ENCODE peak calls at places on chromosomes 6 and 20, in five cellular contexts. A is A549, Y is HepG2, B is K562, U is GM12878. N is an unnamed sample.

GRCh38 chr6:155188707-155189496 is 74.9 kb upstream of the CLDN20 start:
- DNase-seq in Y (peak; percentile 27), A (no peak), U (no peak), B (no peak), N (peak; percentile 100)

GRCh38 chr20:47278907-47279348 is 77.6 kb downstream of the ZMYND8 start:
- DNase-seq in A (peak; percentile 62), B (peak; percentile 53), U (no peak), Y (no peak), N (peak; percentile 26)

GRCh38 chr20:25207960-25208534 is 12.5 kb downstream of the ENTPD6 start:
- DNase-seq in Y (no peak), B (no peak), U (no peak), A (no peak), N (no peak)

GRCh38 chr6:53840027-53840426 is 45.2 kb downstream of the LRRC1 start:
- DNase-seq in B (no peak), A (no peak), Y (no peak), U (no peak), N (no peak)

GRCh38 chr6:7390218-7390878 is 740 bp downstream of the RIOK1 start:
- DNase-seq in U (no peak), Y (no peak), B (no peak), A (no peak), N (peak; percentile 76)

GRCh38 chr6:146753306-146753705 is 154.5 kb downstream of the ADGB start:
- DNase-seq in B (no peak), A (no peak), Y (no peak), U (no peak), N (no peak)

GRCh38 chr20:45857836-45858250 is 429 bp downstream of the ZSWIM3 start:
- DNase-seq in B (peak; percentile 82), Y (no peak), U (peak; percentile 31), A (no peak), N (no peak)

GRCh38 chr6:35442693-35443092 is 9.4 kb upstream of the FANCE start:
- DNase-seq in Y (no peak), U (no peak), B (no peak), A (no peak), N (no peak)

GRCh38 chr20:1327241-1327653 is 1.7 kb downstream of the SDCBP2 start:
- DNase-seq in B (no peak), U (no peak), A (no peak), Y (no peak), N (peak; percentile 79)

GRCh38 chr20:59082077-59082740 is 39.6 kb upstream of the PRELID3B start:
- DNase-seq in Y (peak; percentile 30), B (peak; percentile 19), A (peak; percentile 8), U (no peak), N (peak; percentile 84)

GRCh38 chr20:62285722-62286121 is 17.1 kb upstream of the ADRM1 start:
- DNase-seq in U (no peak), A (no peak), B (no peak), Y (no peak), N (no peak)

GRCh38 chr20:32958574-32958973 is 45.7 kb downstream of the SUN5 start:
- DNase-seq in A (no peak), B (no peak), Y (no peak), U (no peak), N (no peak)

GRCh38 chr6:7073810-7074525 is 33.8 kb upstream of the RREB1 start:
- DNase-seq in Y (no peak), A (no peak), B (no peak), U (peak; percentile 92), N (no peak)

GRCh38 chr6:80938131-80938530 is 814.4 kb downstream of the TENT5A start:
- DNase-seq in U (no peak), B (no peak), Y (no peak), A (no peak), N (no peak)

GRCh38 chr6:20400476-20401402 is 940 bp upstream of the E2F3 start:
- DNase-seq in B (peak; percentile 79), U (no peak), A (peak; percentile 42), Y (peak; percentile 50), N (no peak)

GRCh38 chr6:101513181-101513580 is 119.7 kb downstream of the GRIK2 start:
- DNase-seq in A (no peak), U (no peak), Y (no peak), B (no peak), N (no peak)

GRCh38 chr6:100466410-100467143 is 1.9 kb upstream of the SIM1 start:
- DNase-seq in Y (peak; percentile 2), A (no peak), B (no peak), U (no peak), N (no peak)

GRCh38 chr6:83853178-83853967 is at the start of gene RIPPLY2:
- DNase-seq in Y (no peak), U (no peak), A (peak; percentile 33), B (no peak), N (peak; percentile 20)

GRCh38 chr6:21527731-21528130 is 65.8 kb upstream of the SOX4 start:
- DNase-seq in A (no peak), Y (no peak), U (no peak), B (no peak), N (no peak)

GRCh38 chr6:21523652-21524051 is 69.9 kb upstream of the SOX4 start:
- DNase-seq in B (no peak), A (no peak), U (no peak), Y (no peak), N (no peak)

GRCh38 chr6:21526974-21527373 is 66.6 kb upstream of the SOX4 start:
- DNase-seq in Y (no peak), U (no peak), B (no peak), A (no peak), N (no peak)

GRCh38 chr6:21522773-21523490 is 70.6 kb upstream of the SOX4 start:
- DNase-seq in U (no peak), B (no peak), Y (no peak), A (peak; percentile 10), N (no peak)

DNA sequence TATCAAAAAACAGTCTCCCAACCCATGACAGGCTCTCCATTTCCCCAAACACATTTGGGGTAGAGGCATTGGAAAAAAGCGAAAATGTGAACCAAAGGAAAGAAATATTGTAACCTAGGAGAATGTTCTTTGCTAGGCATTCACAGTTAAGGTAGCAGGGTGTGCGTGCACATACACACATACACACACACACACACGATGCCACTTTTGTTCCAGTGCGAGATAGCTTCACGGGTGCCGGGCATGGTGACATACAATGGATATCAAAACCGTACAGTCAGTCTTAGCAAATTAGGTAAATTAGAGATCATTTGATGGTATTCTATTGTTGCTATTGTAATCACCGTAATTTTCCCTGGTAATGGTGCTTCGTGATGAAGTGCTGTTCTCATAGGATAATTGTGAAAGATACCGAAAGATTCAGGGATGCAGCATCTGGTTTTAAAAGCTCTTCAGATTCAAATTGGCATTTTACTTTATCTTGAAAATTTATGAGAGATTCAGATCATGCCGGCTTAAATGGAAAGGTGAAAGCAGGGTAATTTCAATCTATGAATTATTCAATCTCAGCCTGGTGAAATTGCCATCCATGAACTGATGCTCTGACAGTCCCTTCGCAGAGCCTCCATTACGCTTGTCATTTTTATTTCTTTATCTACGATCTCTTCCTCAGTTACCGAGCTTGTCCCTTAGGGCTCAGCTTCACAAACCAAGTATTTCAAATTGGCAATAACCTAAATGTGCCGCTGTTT is 71.4 kb upstream of the SOX4 start:
- DNase-seq in B (no peak), Y (no peak), A (no peak), U (no peak), N (no peak)
- TF ChIP-seq RFX5 in B (no peak), Y (no peak), A (no peak), U (no peak), N (no peak)

DNA sequence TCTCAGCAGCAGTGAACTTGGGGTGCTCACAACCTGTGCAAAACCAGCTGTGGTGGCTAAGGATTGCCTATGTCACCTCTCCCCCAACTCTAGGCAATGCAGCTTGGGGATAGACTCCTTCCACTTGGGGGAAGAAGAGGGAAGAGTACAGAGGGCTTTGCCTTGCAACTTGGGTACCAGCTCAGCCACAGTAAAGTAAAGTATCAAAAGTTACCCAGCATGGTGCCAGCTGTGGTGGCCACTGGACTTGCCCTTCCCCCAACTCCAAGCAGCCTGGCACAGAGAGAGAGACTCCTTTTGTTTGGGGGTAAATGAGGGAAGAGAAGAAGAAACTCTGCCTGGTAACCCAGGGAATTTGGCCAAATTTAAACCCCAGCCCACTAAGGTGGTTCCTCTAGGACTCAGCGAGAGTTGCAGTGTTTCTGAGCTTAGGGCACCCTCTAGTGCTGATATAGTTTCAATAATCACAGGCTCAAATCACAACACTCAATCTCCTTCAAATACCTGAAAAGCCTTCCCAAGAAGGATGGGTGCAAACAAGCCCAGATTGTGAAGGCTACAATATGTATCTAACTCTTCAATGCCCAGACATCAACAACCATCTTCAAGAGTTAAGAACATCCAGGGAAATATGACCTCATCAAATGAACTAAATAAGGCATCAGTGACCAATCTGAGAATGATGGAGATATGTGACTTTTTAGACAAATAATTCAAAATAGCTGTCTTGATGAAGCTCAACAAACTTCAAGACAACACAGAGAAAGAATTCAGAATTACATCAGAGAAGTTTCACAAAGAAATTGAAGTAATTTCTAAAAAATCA is 7.6 kb upstream of the DEFB129 start:
- DNase-seq in B (no peak), Y (peak; percentile 43), A (peak; percentile 49), U (no peak), N (peak; percentile 7)
- TF ChIP-seq SMC3 in B (peak; percentile 16), Y (peak; percentile 60), A (peak; percentile 53), U (peak; percentile 21), N (peak; percentile 7)

GRCh38 chr6:74044417-74045096 is 348.6 kb downstream of the CD109 start:
- DNase-seq in B (no peak), A (peak; percentile 4), U (no peak), Y (no peak), N (peak; percentile 57)

DNA sequence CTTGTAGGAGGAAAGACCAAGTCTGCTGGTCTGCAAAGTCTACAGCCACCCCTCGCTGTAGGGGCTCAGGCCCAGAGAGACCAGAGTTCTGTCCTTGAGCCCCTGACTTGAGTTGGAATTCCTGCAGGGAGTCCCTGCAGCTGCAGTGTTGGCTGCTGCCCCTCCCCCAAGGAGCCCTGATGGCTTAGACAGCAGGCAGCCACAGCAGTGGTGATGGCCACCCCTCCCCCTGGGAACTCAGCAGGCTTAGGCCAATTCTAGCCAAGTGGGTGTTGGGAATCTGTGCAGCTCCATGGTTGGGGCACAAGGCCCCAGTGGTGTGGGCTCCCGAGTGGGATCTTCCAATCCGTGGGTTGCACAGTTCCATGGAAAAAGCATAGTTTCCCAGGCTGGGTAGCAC is 345.4 kb downstream of the CD109 start:
- DNase-seq in B (no peak), A (no peak), U (no peak), Y (no peak), N (no peak)
- TF ChIP-seq RFX5 in B (no peak), A (no peak), U (no peak), Y (no peak), N (no peak)

GRCh38 chr6:44701038-44701636 is 313.6 kb downstream of the CDC5L start:
- DNase-seq in Y (peak; percentile 78), A (no peak), U (no peak), B (no peak), N (no peak)
- TF ChIP-seq SMC3 in Y (no peak), A (no peak), U (no peak), B (no peak), N (no peak)

GRCh38 chr20:49297605-49298530 is 20.0 kb upstream of the ZNFX1 start:
- DNase-seq in B (no peak), Y (no peak), U (no peak), A (no peak), N (no peak)
- TF ChIP-seq RFX5 in B (no peak), Y (no peak), U (no peak), A (no peak), N (no peak)

DNA sequence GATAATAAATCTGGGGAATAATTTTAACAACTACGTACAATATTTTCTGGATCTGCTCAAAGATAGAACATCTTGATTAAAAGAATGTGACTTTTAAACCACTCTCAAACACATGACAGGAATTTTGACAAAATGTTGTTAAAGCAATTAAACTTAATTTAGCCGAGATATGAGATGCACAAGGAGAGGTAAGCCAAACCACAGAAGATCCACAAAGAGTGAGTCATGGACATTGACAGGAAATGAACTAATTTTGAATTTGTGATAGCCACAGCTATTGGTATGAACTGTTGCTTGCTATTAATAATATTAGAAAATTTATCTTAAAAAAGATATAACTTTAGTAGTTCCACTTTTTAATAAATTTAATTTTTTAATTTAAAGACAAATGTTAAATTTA is 27.8 kb upstream of the VGLL2 start:
- DNase-seq in Y (no peak), A (no peak), U (no peak), B (no peak), N (no peak)
- TF ChIP-seq SMC3 in Y (no peak), A (no peak), U (no peak), B (no peak), N (no peak)

N was measured in IMR-90.